ENCODE peak calls at places on chromosomes 4 and X, in four cellular contexts. One of them, this sample, is unnamed. For H3K36me3, the result is how much of the 10 kb centered on the place peaks cover.

GRCh38 chr4:176400816-176401461 is 81.2 kb downstream of the SPCS3 start:
- DNase-seq in IMR-90: peak
- DNase-seq in tibial nerve: no peak
- DNase-seq in MG63: no peak
- DNase-seq in this sample: no peak

GRCh38 chr4:41728571-41728908 is 20.0 kb downstream of the PHOX2B start:
- DNase-seq in IMR-90: peak
- DNase-seq in tibial nerve: no peak
- DNase-seq in MG63: no peak
- DNase-seq in this sample: no peak

GRCh38 chr4:87235020-87235671 is 14.7 kb upstream of the KLHL8 start:
- DNase-seq in IMR-90: peak
- DNase-seq in tibial nerve: no peak
- DNase-seq in MG63: peak
- DNase-seq in this sample: no peak

GRCh38 chr4:175614880-175615279 is 197.2 kb downstream of the GPM6A start:
- DNase-seq in IMR-90: no peak
- DNase-seq in tibial nerve: no peak
- DNase-seq in MG63: peak
- DNase-seq in this sample: peak

GRCh38 chrX:17295788-17296187 is 79.2 kb upstream of the NHS start:
- DNase-seq in IMR-90: no peak
- DNase-seq in tibial nerve: no peak
- DNase-seq in MG63: no peak
- DNase-seq in this sample: no peak

GRCh38 chr4:153212755-153213154 is 8.5 kb downstream of the TRIM2 start:
- DNase-seq in IMR-90: no peak
- DNase-seq in tibial nerve: no peak
- DNase-seq in MG63: no peak
- DNase-seq in this sample: no peak

GRCh38 chr4:147760695-147761094 is 28.8 kb downstream of the ARHGAP10 start:
- DNase-seq in IMR-90: no peak
- DNase-seq in tibial nerve: peak
- DNase-seq in MG63: peak
- DNase-seq in this sample: peak

GRCh38 chr4:1663549-1663948 is 20.6 kb downstream of the FAM53A start:
- DNase-seq in IMR-90: no peak
- DNase-seq in tibial nerve: no peak
- DNase-seq in MG63: no peak
- DNase-seq in this sample: no peak

GRCh38 chrX:77451041-77451440 is 3.9 kb downstream of the FGF16 start:
- DNase-seq in IMR-90: peak
- DNase-seq in tibial nerve: no peak
- DNase-seq in MG63: peak
- DNase-seq in this sample: peak

GRCh38 chr4:13641084-13641483 is 13.6 kb upstream of the BOD1L1 start:
- DNase-seq in IMR-90: no peak
- DNase-seq in tibial nerve: no peak
- DNase-seq in MG63: no peak
- DNase-seq in this sample: no peak

GRCh38 chrX:29992083-29992482 is 223.3 kb upstream of the MAGEB2 start:
- DNase-seq in IMR-90: no peak
- DNase-seq in tibial nerve: no peak
- DNase-seq in MG63: peak
- DNase-seq in this sample: no peak

GRCh38 chrX:20720954-20721626 is 454.4 kb upstream of the RPS6KA3 start:
- DNase-seq in IMR-90: no peak
- DNase-seq in tibial nerve: no peak
- DNase-seq in MG63: no peak
- DNase-seq in this sample: no peak

GRCh38 chr4:114606240-114606639 is 7.6 kb downstream of the UGT8 start:
- DNase-seq in IMR-90: no peak
- DNase-seq in tibial nerve: no peak
- DNase-seq in MG63: no peak
- DNase-seq in this sample: no peak

GRCh38 chrX:115898382-115899001 is 272.1 kb upstream of the AGTR2 start:
- DNase-seq in IMR-90: peak
- DNase-seq in tibial nerve: no peak
- DNase-seq in MG63: no peak
- DNase-seq in this sample: no peak

GRCh38 chr4:109302366-109303140 is at the start of gene COL25A1:
- DNase-seq in IMR-90: peak
- DNase-seq in tibial nerve: no peak
- DNase-seq in MG63: peak
- DNase-seq in this sample: peak

GRCh38 chrX:68396953-68397352 is 36.3 kb downstream of the OPHN1 start:
- DNase-seq in IMR-90: peak
- DNase-seq in tibial nerve: no peak
- DNase-seq in MG63: no peak
- DNase-seq in this sample: peak

GRCh38 chr4:87333267-87333666 is 10.6 kb upstream of the HSD17B13 start:
- DNase-seq in IMR-90: no peak
- DNase-seq in tibial nerve: no peak
- DNase-seq in MG63: no peak
- DNase-seq in this sample: no peak

GRCh38 chr4:126241631-126242030 is 926.9 kb downstream of the FAT4 start:
- DNase-seq in IMR-90: no peak
- DNase-seq in tibial nerve: no peak
- DNase-seq in MG63: no peak
- DNase-seq in this sample: no peak

GRCh38 chrX:6708041-6708440 is 173.1 kb upstream of the VCX3A start:
- DNase-seq in IMR-90: no peak
- DNase-seq in tibial nerve: no peak
- DNase-seq in MG63: no peak
- DNase-seq in this sample: peak

GRCh38 chrX:153474718-153475117 is 4.3 kb upstream of the HAUS7 start:
- DNase-seq in IMR-90: peak
- DNase-seq in tibial nerve: no peak
- DNase-seq in MG63: peak
- DNase-seq in this sample: no peak

GRCh38 chr4:26220704-26221103 is 100.1 kb upstream of the RBPJ start:
- DNase-seq in IMR-90: peak
- DNase-seq in tibial nerve: no peak
- DNase-seq in MG63: peak
- DNase-seq in this sample: no peak

GRCh38 chr4:8893624-8894423 is 22.2 kb upstream of the HMX1 start:
- DNase-seq in IMR-90: no peak
- DNase-seq in tibial nerve: no peak
- DNase-seq in MG63: no peak
- DNase-seq in this sample: no peak

GRCh38 chr4:74108457-74109115 is 9.6 kb upstream of the CXCL2 start:
- DNase-seq in IMR-90: no peak
- DNase-seq in tibial nerve: no peak
- DNase-seq in MG63: no peak
- DNase-seq in this sample: no peak

GRCh38 chrX:85903692-85904471 is 143.5 kb downstream of the CHM start:
- DNase-seq in IMR-90: no peak
- DNase-seq in tibial nerve: no peak
- DNase-seq in MG63: no peak
- DNase-seq in this sample: peak

GRCh38 chr4:141871086-141871485 is 234.7 kb downstream of the IL15 start:
- DNase-seq in IMR-90: peak
- DNase-seq in tibial nerve: no peak
- DNase-seq in MG63: no peak
- DNase-seq in this sample: no peak

GRCh38 chr4:96134806-96135205 is 294.9 kb downstream of the PDHA2 start:
- DNase-seq in IMR-90: no peak
- DNase-seq in tibial nerve: no peak
- DNase-seq in MG63: no peak
- DNase-seq in this sample: no peak

GRCh38 chrX:13938053-13938765 is 91.5 kb downstream of the GEMIN8 start:
- DNase-seq in IMR-90: peak
- DNase-seq in tibial nerve: no peak
- DNase-seq in MG63: peak
- DNase-seq in this sample: peak

GRCh38 chr4:175758595-175758994 is 53.5 kb downstream of the GPM6A start:
- DNase-seq in IMR-90: no peak
- DNase-seq in tibial nerve: no peak
- DNase-seq in MG63: no peak
- DNase-seq in this sample: no peak

GRCh38 chrX:41449615-41450014 is 2.5 kb downstream of the NYX start:
- DNase-seq in IMR-90: peak
- DNase-seq in tibial nerve: no peak
- DNase-seq in MG63: no peak
- DNase-seq in this sample: no peak

GRCh38 chr4:1842993-1843448 is 12.9 kb downstream of the LETM1 start:
- DNase-seq in IMR-90: peak
- DNase-seq in tibial nerve: no peak
- DNase-seq in MG63: peak
- DNase-seq in this sample: no peak

GRCh38 chr4:79723507-79723906 is 315.5 kb upstream of the GK2 start:
- DNase-seq in IMR-90: no peak
- DNase-seq in tibial nerve: no peak
- DNase-seq in MG63: no peak
- DNase-seq in this sample: no peak

GRCh38 chr4:72076562-72076961 is 44.8 kb downstream of the NPFFR2 start:
- DNase-seq in IMR-90: no peak
- DNase-seq in tibial nerve: no peak
- DNase-seq in MG63: no peak
- DNase-seq in this sample: no peak

GRCh38 chr4:142044271-142044670 is 407.9 kb downstream of the IL15 start:
- DNase-seq in IMR-90: peak
- DNase-seq in tibial nerve: no peak
- DNase-seq in MG63: no peak
- DNase-seq in this sample: peak

GRCh38 chrX:63503541-63503940 is 152.4 kb upstream of the SPIN4 start:
- DNase-seq in IMR-90: peak
- DNase-seq in tibial nerve: no peak
- DNase-seq in MG63: no peak
- DNase-seq in this sample: peak

GRCh38 chr4:147103403-147103946 is 157.8 kb upstream of the TTC29 start:
- DNase-seq in IMR-90: peak
- DNase-seq in tibial nerve: peak
- DNase-seq in MG63: peak
- DNase-seq in this sample: no peak

GRCh38 chr4:17809667-17810066 is 890 bp downstream of the DCAF16 start:
- DNase-seq in IMR-90: no peak
- DNase-seq in tibial nerve: no peak
- DNase-seq in MG63: no peak
- DNase-seq in this sample: no peak

GRCh38 chr4:17811078-17811603 is 362 bp downstream of the NCAPG start:
- DNase-seq in IMR-90: no peak
- DNase-seq in tibial nerve: no peak
- DNase-seq in MG63: peak
- DNase-seq in this sample: no peak

GRCh38 chr4:17810260-17811077 is at the start of the genes DCAF16 and NCAPG:
- DNase-seq in IMR-90: peak
- DNase-seq in tibial nerve: peak
- DNase-seq in MG63: peak
- DNase-seq in this sample: peak

GRCh38 chr4:17807446-17807845 is 3.1 kb downstream of the DCAF16 start:
- DNase-seq in IMR-90: peak
- DNase-seq in tibial nerve: no peak
- DNase-seq in MG63: no peak
- DNase-seq in this sample: no peak

DNA sequence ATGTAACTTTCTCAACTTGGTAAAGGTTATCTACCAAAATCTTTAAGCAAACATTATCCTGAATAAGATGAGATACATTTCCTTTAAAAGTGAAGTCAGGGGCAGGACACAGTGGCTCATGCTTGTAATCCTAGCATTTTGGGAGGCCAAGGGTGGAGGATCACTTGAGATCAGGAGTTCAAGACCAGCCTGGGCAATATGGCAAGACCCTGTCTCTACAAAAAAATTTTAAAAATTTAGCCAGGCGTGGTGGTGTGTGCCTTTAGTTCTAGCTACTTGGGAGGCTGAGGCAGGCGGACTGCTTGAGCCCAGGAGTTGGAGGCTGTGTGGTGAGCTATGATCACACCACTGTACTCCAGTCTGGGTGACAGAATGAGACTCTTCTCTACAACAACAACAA is 5.0 kb downstream of the DCAF16 start:
- DNase-seq in IMR-90: no peak
- DNase-seq in tibial nerve: no peak
- DNase-seq in MG63: no peak
- DNase-seq in this sample: no peak
- H3K36me3 ChIP-seq in IMR-90: under half
- H3K36me3 ChIP-seq in tibial nerve: under half
- H3K36me3 ChIP-seq in MG63: half or more
- H3K36me3 ChIP-seq in this sample: half or more

GRCh38 chr4:164874791-164875190 is 2.2 kb upstream of the APELA start:
- DNase-seq in IMR-90: no peak
- DNase-seq in tibial nerve: no peak
- DNase-seq in MG63: no peak
- DNase-seq in this sample: no peak

GRCh38 chr4:164876680-164877324 is at the start of gene APELA:
- DNase-seq in IMR-90: no peak
- DNase-seq in tibial nerve: no peak
- DNase-seq in MG63: no peak
- DNase-seq in this sample: no peak

GRCh38 chr4:164880489-164881262 is 3.7 kb downstream of the APELA start:
- DNase-seq in IMR-90: no peak
- DNase-seq in tibial nerve: no peak
- DNase-seq in MG63: no peak
- DNase-seq in this sample: no peak
- H3K36me3 ChIP-seq in IMR-90: under half
- H3K36me3 ChIP-seq in tibial nerve: under half
- H3K36me3 ChIP-seq in MG63: under half
- H3K36me3 ChIP-seq in this sample: under half

DNA sequence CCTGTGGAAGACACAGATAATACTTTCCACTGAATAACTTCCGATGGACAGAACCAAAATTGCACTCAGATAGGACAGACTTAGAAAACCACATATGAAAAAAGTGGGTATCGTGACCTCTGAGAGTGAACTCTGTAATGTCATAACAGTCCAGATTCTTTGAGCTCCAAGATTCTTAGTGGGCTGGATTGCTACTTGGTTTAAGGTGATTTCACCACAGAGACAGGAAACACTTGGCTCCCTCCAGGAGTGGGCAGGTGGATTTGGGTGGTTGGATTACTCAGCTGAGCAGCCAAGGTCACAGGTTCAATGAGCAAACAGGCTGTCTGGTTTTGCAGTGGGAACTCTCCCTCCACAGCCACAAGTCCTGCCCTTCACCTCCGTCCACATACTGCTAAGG is 126.0 kb downstream of the AFAP1 start:
- DNase-seq in IMR-90: peak
- DNase-seq in tibial nerve: no peak
- DNase-seq in MG63: no peak
- DNase-seq in this sample: no peak
- H3K36me3 ChIP-seq in IMR-90: half or more
- H3K36me3 ChIP-seq in tibial nerve: half or more
- H3K36me3 ChIP-seq in MG63: half or more
- H3K36me3 ChIP-seq in this sample: under half

GRCh38 chrX:1389993-1390285 is 2.0 kb downstream of the SLC25A6 start:
- DNase-seq in IMR-90: no peak
- DNase-seq in tibial nerve: no peak
- DNase-seq in MG63: no peak
- DNase-seq in this sample: no peak

GRCh38 chrX:1388651-1389050 is 3.3 kb downstream of the SLC25A6 start:
- DNase-seq in IMR-90: no peak
- DNase-seq in tibial nerve: no peak
- DNase-seq in MG63: no peak
- DNase-seq in this sample: no peak

GRCh38 chrX:1390621-1391369 is 1.1 kb downstream of the SLC25A6 start:
- DNase-seq in IMR-90: no peak
- DNase-seq in tibial nerve: no peak
- DNase-seq in MG63: no peak
- DNase-seq in this sample: no peak

GRCh38 chrX:1391370-1391706 is 575 bp downstream of the SLC25A6 start:
- DNase-seq in IMR-90: no peak
- DNase-seq in tibial nerve: no peak
- DNase-seq in MG63: no peak
- DNase-seq in this sample: no peak

GRCh38 chrX:1389181-1389992 is 2.5 kb downstream of the SLC25A6 start:
- DNase-seq in IMR-90: no peak
- DNase-seq in tibial nerve: no peak
- DNase-seq in MG63: no peak
- DNase-seq in this sample: no peak
- H3K36me3 ChIP-seq in IMR-90: half or more
- H3K36me3 ChIP-seq in tibial nerve: half or more
- H3K36me3 ChIP-seq in MG63: half or more
- H3K36me3 ChIP-seq in this sample: half or more